ENCODE peak calls at places on chromosomes 4 and X, in nine cellular contexts. S is GM23338, F is left ventricle myocardium inferior, B is lower lobe of right lung, N is cardiac muscle cell, I is tibial artery, U is osteoblast, E is MM.1S, D is adrenal gland. J is an unnamed sample.

GRCh38 chr4:114264877-114265291 is 285.4 kb upstream of the ARSJ start:
- DNase-seq in D (no peak), U (no peak), E (no peak), S (no peak), F (no peak), B (no peak), I (no peak), N (no peak), J (no peak)

GRCh38 chr4:169244210-169244609 is 26.5 kb downstream of the SH3RF1 start:
- DNase-seq in E (no peak), S (peak; percentile 33), N (no peak), I (no peak), B (no peak), U (no peak), F (no peak), D (no peak), J (no peak)

GRCh38 chr4:16914208-16914607 is 15.8 kb upstream of the LDB2 start:
- DNase-seq in F (no peak), I (no peak), B (no peak), N (peak; percentile 53), D (no peak), E (peak; percentile 7), S (peak; percentile 69), U (no peak), J (peak; percentile 11)

GRCh38 chr4:156798438-156798837 is 173.2 kb downstream of the PDGFC start:
- DNase-seq in F (no peak), U (no peak), E (no peak), B (no peak), S (no peak), I (no peak), N (no peak), D (no peak), J (no peak)

GRCh38 chrX:42269186-42269585 is 345.8 kb upstream of the CASK start:
- DNase-seq in F (no peak), D (no peak), S (no peak), E (no peak), N (no peak), U (no peak), I (no peak), B (no peak), J (no peak)

GRCh38 chr4:107665001-107665400 is 55.0 kb downstream of the PAPSS1 start:
- DNase-seq in F (no peak), I (no peak), D (no peak), E (no peak), U (peak; percentile 27), S (no peak), N (no peak), B (no peak), J (no peak)

GRCh38 chrX:120753413-120754251 is 122.0 kb downstream of the CT47B1 start:
- DNase-seq in D (no peak), B (no peak), U (no peak), I (no peak), N (no peak), S (no peak), E (no peak), F (no peak), J (no peak)

GRCh38 chr4:87219648-87220093 is 747 bp downstream of the KLHL8 start:
- DNase-seq in S (peak; percentile 60), B (peak; percentile 76), F (peak; percentile 44), E (peak; percentile 69), U (peak; percentile 74), D (peak; percentile 45), N (peak; percentile 51), I (peak; percentile 37), J (peak; percentile 48)

GRCh38 chrX:7149421-7149820 is 1.5 kb upstream of the PUDP start:
- DNase-seq in E (no peak), U (no peak), B (no peak), N (no peak), D (no peak), S (no peak), F (no peak), I (no peak), J (no peak)

GRCh38 chrX:42686706-42687105 is 91.3 kb downstream of the PPP1R2C start:
- DNase-seq in E (no peak), U (no peak), F (no peak), D (no peak), N (no peak), S (no peak), B (no peak), I (no peak), J (no peak)

GRCh38 chr4:126604273-126604867 is 1028.4 kb upstream of the INTU start:
- DNase-seq in E (peak; percentile 39), S (peak; percentile 57), U (no peak), F (no peak), B (no peak), I (peak; percentile 37), D (no peak), N (peak; percentile 45), J (peak; percentile 40)

GRCh38 chr4:80082693-80083092 is 9.7 kb upstream of the ANTXR2 start:
- DNase-seq in S (no peak), I (no peak), E (no peak), U (peak; percentile 37), D (no peak), N (no peak), B (no peak), F (no peak), J (no peak)

GRCh38 chr4:8251110-8251883 is 18.3 kb upstream of the HTRA3 start:
- DNase-seq in I (no peak), F (no peak), E (no peak), D (no peak), S (no peak), U (peak; percentile 64), B (no peak), N (no peak), J (no peak)

GRCh38 chr4:541271-541670 is 34.8 kb downstream of the TMEM271 start:
- DNase-seq in E (no peak), I (no peak), U (no peak), S (no peak), N (no peak), D (no peak), B (no peak), F (no peak), J (no peak)

GRCh38 chr4:147640331-147640730 is 23.1 kb downstream of the TMEM184C start:
- DNase-seq in D (no peak), E (no peak), S (no peak), B (no peak), N (no peak), U (no peak), I (no peak), F (no peak), J (no peak)

GRCh38 chr4:188854451-188854850 is 715.2 kb downstream of the TRIML1 start:
- DNase-seq in F (no peak), U (no peak), N (no peak), I (no peak), S (no peak), B (no peak), E (no peak), D (no peak), J (no peak)

GRCh38 chr4:4761128-4761991 is 98.1 kb upstream of the MSX1 start:
- DNase-seq in F (no peak), B (no peak), S (peak; percentile 87), E (no peak), N (peak; percentile 26), I (no peak), D (no peak), U (no peak), J (peak; percentile 52)

GRCh38 chr4:47942420-47942819 is 28.0 kb upstream of the NFXL1 start:
- DNase-seq in E (no peak), U (no peak), I (no peak), D (no peak), S (peak; percentile 33), N (no peak), F (no peak), B (no peak), J (no peak)

DNA sequence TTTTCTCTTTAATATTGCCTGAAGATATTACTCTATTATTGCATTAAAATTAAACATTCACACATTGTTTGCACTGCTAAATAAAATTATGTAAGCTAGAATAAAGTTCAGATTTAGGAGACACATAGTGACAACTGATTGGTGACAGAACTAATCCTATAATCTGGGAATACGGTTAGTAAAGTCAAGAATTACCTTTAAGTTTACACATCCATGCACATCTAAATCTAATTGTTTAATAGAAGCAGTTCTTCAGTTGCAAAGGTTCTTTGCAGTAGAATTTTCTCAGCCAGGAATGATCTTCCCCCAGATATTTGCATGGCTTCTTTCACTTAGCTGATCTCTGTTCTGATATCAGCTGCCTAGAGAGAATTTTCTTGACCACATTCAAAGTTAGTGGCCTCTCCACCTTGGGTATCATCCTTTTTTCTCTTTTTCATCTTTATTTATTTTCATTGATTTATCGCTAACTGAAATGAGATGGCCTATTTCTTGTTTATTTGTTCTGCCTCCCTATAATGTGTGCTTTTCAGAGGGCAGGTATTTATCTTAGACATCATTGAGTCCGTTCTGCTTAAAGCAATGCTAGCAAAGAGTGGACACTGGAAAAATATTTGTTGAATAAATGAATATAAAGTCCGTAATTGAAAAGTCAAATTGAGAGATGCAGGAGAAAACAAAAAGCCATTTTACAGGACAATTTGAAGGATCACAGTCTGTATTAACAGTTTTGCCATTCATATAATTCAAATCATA is 12.6 kb downstream of the AFP start:
- DNase-seq in U (no peak), I (no peak), S (no peak), F (no peak), E (no peak), B (no peak), D (no peak), N (no peak), J (no peak)
- H3K27me3 ChIP-seq in U (peaks cover 6% of the 10 kb centered on the region), I (no peaks in the 10 kb centered on the region), S (no peaks in the 10 kb centered on the region), F (no peaks in the 10 kb centered on the region), E (no peaks in the 10 kb centered on the region), B (no peaks in the 10 kb centered on the region), D (peaks cover 5% of the 10 kb centered on the region), N (no peaks in the 10 kb centered on the region), J (no peaks in the 10 kb centered on the region)

GRCh38 chrX:16839852-16840460 is 30.2 kb downstream of the RBBP7 start:
- DNase-seq in I (no peak), S (no peak), F (no peak), B (no peak), U (no peak), E (no peak), D (peak; percentile 68), N (peak; percentile 17), J (peak; percentile 75)
- H3K4me3 ChIP-seq in I (no peak overlapping the region), S (no peak overlapping the region), F (no peak overlapping the region), B (no peak overlapping the region), U (no peak overlapping the region), E (no peak overlapping the region), D (no peak overlapping the region), N (no peak overlapping the region), J (no peak overlapping the region)

DNA sequence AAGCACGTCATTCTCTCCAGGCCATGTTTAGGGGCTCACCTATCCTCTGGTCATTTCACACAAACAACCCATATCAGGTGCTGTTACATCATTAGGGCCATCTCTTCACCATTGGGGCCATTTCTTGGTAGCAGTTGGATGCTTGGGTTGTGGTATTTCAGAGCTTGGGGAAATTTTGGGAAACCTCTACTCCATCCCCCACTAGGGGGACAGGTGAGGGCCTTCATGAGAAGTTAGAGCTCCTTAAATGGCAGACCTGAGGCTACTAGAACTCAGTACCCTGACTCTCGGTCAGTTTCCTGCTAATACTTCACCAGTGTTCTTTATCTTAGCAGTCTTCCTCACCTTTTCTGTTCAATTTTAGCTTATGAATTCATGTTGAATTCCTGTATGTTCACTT is 50.2 kb downstream of the ZNF827 start:
- DNase-seq in N (no peak), E (no peak), F (no peak), U (no peak), I (no peak), D (no peak), S (peak; percentile 78), B (no peak), J (no peak)
- TF ChIP-seq CTCF in N (no peak), E (peak; percentile 12), F (no peak), U (no peak), I (no peak), D (no peak), S (peak; percentile 53), B (no peak), J (peak; percentile 11)

GRCh38 chr4:5887361-5888221 is 5.3 kb downstream of the CRMP1 start:
- DNase-seq in E (no peak), U (peak; percentile 79), F (no peak), N (no peak), B (no peak), I (no peak), D (no peak), S (peak; percentile 75), J (peak; percentile 77)
- H3K27me3 ChIP-seq in E (peaks cover 36% of the 10 kb centered on the region), U (peaks cover 46% of the 10 kb centered on the region), F (peaks cover 99% of the 10 kb centered on the region), N (peaks cover 76% of the 10 kb centered on the region), B (peaks cover 63% of the 10 kb centered on the region), I (peaks cover 79% of the 10 kb centered on the region), D (peaks cover 51% of the 10 kb centered on the region), S (peaks cover 32% of the 10 kb centered on the region), J (no peaks in the 10 kb centered on the region)